ENCODE peak calls at places on chromosomes 5 and 9, in five cellular contexts. O, D, V, Q and K are unnamed samples.

GRCh38 chr5:58268263-58268662 is 191.6 kb downstream of the PLK2 start:
- DNase-seq in D (no peak), O (no peak), V (no peak), Q (no peak), K (no peak)

GRCh38 chr9:84436386-84437114 is 96.0 kb upstream of the SLC28A3 start:
- DNase-seq in D (no peak), Q (no peak), V (peak), O (peak), K (no peak)

GRCh38 chr5:67405101-67405364 is 208.4 kb upstream of the CD180 start:
- DNase-seq in V (no peak), Q (no peak), D (no peak), O (no peak), K (no peak)

GRCh38 chr5:1551913-1552312 is 28.2 kb upstream of the LPCAT1 start:
- DNase-seq in V (no peak), Q (no peak), D (no peak), O (no peak), K (no peak)

GRCh38 chr5:1883925-1884637 is 1.4 kb upstream of the IRX4 start:
- DNase-seq in Q (no peak), D (no peak), O (no peak), V (peak), K (no peak)

GRCh38 chr9:108130896-108131295 is 641.3 kb upstream of the KLF4 start:
- DNase-seq in Q (no peak), O (no peak), D (no peak), V (no peak), K (no peak)

GRCh38 chr9:83066771-83067170 is 3.8 kb upstream of the RASEF start:
- DNase-seq in O (no peak), D (no peak), V (no peak), Q (peak), K (no peak)

GRCh38 chr5:371811-372555 is 50.5 kb downstream of the AHRR start:
- DNase-seq in D (no peak), O (no peak), Q (peak), V (no peak), K (no peak)

GRCh38 chr9:134663753-134664415 is 22.3 kb downstream of the COL5A1 start:
- DNase-seq in V (no peak), D (no peak), O (no peak), Q (no peak), K (no peak)

GRCh38 chr5:78972654-78973428 is 12.3 kb downstream of the ARSB start:
- DNase-seq in V (no peak), D (no peak), Q (peak), O (peak), K (no peak)

GRCh38 chr5:64594601-64595518 is 89.0 kb downstream of the RGS7BP start:
- DNase-seq in V (no peak), D (no peak), O (peak), Q (peak), K (no peak)

GRCh38 chr5:92838253-92838652 is 742.8 kb downstream of the NR2F1-AS1 start:
- DNase-seq in O (peak), Q (peak), V (no peak), D (no peak), K (no peak)
- TF ChIP-seq CTCF in O (no peak), Q (peak), V (no peak), D (no peak), K (no peak)

GRCh38 chr9:77980622-77981021 is 51.0 kb downstream of the GNAQ start:
- DNase-seq in V (no peak), D (no peak), Q (peak), O (peak), K (no peak)

GRCh38 chr9:77975023-77975422 is 56.6 kb downstream of the GNAQ start:
- DNase-seq in V (no peak), O (no peak), D (no peak), Q (no peak), K (no peak)

GRCh38 chr9:77974414-77974813 is 57.2 kb downstream of the GNAQ start:
- DNase-seq in O (no peak), V (no peak), Q (no peak), D (no peak), K (no peak)

GRCh38 chr9:77978086-77978781 is 53.4 kb downstream of the GNAQ start:
- DNase-seq in D (no peak), O (no peak), V (no peak), Q (no peak), K (no peak)

GRCh38 chr9:77977210-77977611 is 54.4 kb downstream of the GNAQ start:
- DNase-seq in Q (peak), D (peak), O (peak), V (peak), K (peak)
- TF ChIP-seq CTCF in Q (peak), D (no peak), O (peak), V (peak), K (peak)

GRCh38 chr9:92467041-92467440 is 15.3 kb downstream of the ASPN start:
- DNase-seq in V (no peak), Q (no peak), O (no peak), D (no peak), K (no peak)

GRCh38 chr9:92467511-92467910 is 14.8 kb downstream of the ASPN start:
- DNase-seq in O (no peak), V (no peak), D (no peak), Q (no peak), K (no peak)

GRCh38 chr9:92463387-92463786 is 18.9 kb downstream of the ASPN start:
- DNase-seq in D (no peak), V (no peak), O (no peak), Q (no peak), K (no peak)

GRCh38 chr9:92463989-92464388 is 18.3 kb downstream of the ASPN start:
- DNase-seq in O (peak), V (no peak), D (no peak), Q (peak), K (no peak)

DNA sequence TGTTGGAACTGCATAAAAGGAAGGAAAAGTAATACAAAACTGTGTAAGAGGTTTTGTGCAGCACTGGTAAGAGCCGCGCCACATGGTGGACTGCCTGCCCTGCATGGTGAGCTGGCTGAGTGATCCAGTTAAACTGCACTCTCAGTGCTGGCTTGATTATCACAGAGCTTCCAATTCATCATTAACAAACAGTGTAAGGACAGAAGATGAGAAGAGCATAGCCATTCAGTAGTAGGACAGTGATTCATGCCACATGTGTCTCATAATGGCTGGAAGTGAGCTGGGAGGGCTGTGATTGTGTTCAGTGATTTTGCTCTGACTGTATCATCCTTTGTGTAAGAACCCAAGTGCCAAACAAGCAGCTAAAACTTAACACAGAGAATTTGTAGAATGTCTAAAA is 14.1 kb downstream of the ASPN start:
- DNase-seq in V (no peak), O (no peak), D (no peak), Q (no peak), K (no peak)
- TF ChIP-seq CTCF in V (no peak), O (no peak), D (no peak), Q (no peak), K (no peak)

GRCh38 chr5:157306690-157307089 is 40.8 kb downstream of the CYFIP2 start:
- DNase-seq in V (no peak), D (peak), Q (no peak), O (no peak), K (no peak)

GRCh38 chr5:157309796-157310195 is 43.9 kb downstream of the CYFIP2 start:
- DNase-seq in V (no peak), Q (no peak), O (no peak), D (no peak), K (no peak)

GRCh38 chr5:157311595-157311994 is 45.7 kb downstream of the CYFIP2 start:
- DNase-seq in D (no peak), V (no peak), Q (no peak), O (no peak), K (no peak)

GRCh38 chr5:157306092-157306491 is 40.2 kb downstream of the CYFIP2 start:
- DNase-seq in Q (no peak), D (no peak), V (no peak), O (no peak), K (no peak)

GRCh38 chr5:157308826-157309465 is 43.0 kb downstream of the CYFIP2 start:
- DNase-seq in Q (peak), V (no peak), O (peak), D (no peak), K (no peak)
- TF ChIP-seq CTCF in Q (peak), V (no peak), O (no peak), D (no peak), K (no peak)

DNA sequence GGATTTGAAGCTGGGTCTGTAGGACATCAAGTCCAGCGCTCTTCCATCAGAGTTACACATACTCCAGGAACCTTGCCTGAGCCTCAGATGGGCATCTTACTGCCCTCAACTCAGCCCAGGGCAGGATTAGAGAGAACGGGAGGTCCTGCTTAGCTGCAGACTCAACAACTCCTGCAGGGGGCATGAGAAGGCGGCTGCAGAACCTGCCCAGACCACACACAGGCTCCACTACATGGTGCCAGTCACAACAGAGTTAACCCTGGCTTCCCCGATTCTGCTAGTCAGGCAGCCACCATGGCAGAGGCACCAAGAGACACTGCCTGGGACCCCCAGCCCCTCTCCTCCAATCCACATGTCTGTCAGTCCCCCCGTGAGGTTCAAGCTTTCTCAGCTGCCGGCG is 23.9 kb upstream of the CPLX2 start:
- DNase-seq in O (no peak), V (peak), D (no peak), Q (peak), K (no peak)
- TF ChIP-seq CTCF in O (peak), V (no peak), D (no peak), Q (peak), K (peak)

DNA sequence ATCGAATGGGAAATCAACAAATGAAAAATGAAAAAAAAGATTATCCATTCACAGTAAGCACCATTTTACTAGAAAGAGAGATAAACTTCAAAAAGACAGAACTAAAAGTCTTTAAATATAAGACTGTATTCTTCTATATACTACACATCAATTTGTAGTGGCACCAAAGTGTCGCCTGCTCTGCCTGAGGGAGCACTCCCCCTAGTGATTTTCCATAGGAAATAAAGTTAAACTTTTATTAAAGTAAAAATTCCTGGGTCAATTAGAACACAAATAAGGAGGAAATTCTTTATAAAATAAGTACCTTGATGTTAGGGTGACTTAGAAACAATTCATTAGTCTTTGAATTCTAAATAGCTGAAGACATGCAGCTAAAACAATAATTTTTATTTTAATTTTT is 9.7 kb downstream of the RAD1 start:
- DNase-seq in O (peak), D (no peak), V (no peak), Q (peak), K (no peak)
- TF ChIP-seq CTCF in O (peak), D (no peak), V (no peak), Q (peak), K (peak)

DNA sequence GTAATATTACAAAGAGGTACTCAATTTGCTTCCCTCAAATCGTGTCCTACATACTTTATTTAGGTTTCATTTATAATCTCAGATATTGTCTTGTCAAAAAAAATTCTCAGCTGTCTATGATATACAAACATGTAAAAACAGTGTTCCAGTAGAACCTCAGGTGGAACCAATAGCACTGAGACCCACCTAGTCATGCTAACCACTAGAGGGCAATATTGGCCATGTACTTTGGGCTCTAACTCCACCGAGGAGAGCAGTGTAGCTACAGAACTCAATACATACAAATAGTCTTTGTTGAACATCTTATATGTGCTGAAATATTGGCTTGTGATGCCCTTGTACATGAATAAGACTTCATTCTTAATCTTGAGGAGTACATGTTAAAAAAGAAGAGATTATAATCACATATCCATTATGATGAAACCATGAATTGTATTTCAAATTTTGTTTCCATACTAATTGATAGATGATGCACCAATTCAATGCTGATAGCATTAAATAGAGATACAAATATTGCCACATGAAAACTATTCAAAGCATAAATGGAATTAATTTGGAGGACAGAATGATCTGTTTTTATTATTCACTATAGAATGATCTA is 71.2 kb upstream of the CNTLN start:
- DNase-seq in V (no peak), Q (peak), D (no peak), O (peak), K (no peak)
- TF ChIP-seq CTCF in V (peak), Q (peak), D (no peak), O (peak), K (peak)

GRCh38 chr9:114538241-114538640 is 33.0 kb upstream of the WHRN start:
- DNase-seq in V (no peak), O (no peak), D (peak), Q (peak), K (peak)
- TF ChIP-seq CTCF in V (no peak), O (no peak), D (no peak), Q (peak), K (peak)

GRCh38 chr5:173396311-173396993 is 68.2 kb upstream of the STC2 start:
- DNase-seq in V (peak), Q (peak), D (no peak), O (peak), K (no peak)
- TF ChIP-seq CTCF in V (no peak), Q (peak), D (no peak), O (peak), K (peak)

GRCh38 chr9:87089963-87090362 is 142.7 kb upstream of the GAS1 start:
- DNase-seq in V (no peak), D (no peak), Q (no peak), O (peak), K (no peak)
- TF ChIP-seq CTCF in V (no peak), D (no peak), Q (no peak), O (no peak), K (no peak)